ENCODE peak calls at places on chromosomes 6 and 20, in nine cellular contexts. D is islet precursor cell, B is HS-5, O is left cardiac atrium, R is H9, L is coronary artery, P is iPS-NIHi11, Y is RCC 7860, N is AG10803. G is an unnamed sample.
A peak's percentile ranks its signal among the peaks of the same experiment; 100 is the strongest.

GRCh38 chr6:161168281-161168891 is 105.5 kb downstream of the AGPAT4 start:
- DNase-seq in D (no peak), B (peak; percentile 95), O (no peak), R (peak; percentile 45), L (no peak), P (peak; percentile 42), Y (peak; percentile 96), N (peak; percentile 94), G (peak; percentile 75)

GRCh38 chr6:24193364-24193763 is 67.3 kb downstream of the NRSN1 start:
- DNase-seq in D (no peak), B (no peak), O (no peak), R (no peak), L (no peak), P (no peak), Y (no peak), N (no peak), G (no peak)

GRCh38 chr6:82160255-82160990 is 87.1 kb downstream of the IBTK start:
- DNase-seq in D (no peak), B (no peak), O (no peak), R (no peak), L (no peak), P (no peak), Y (no peak), N (no peak), G (no peak)

GRCh38 chr6:29626948-29627761 is 5.8 kb downstream of the GABBR1 start:
- DNase-seq in D (no peak), B (no peak), O (peak; percentile 35), R (no peak), L (no peak), P (no peak), Y (no peak), N (no peak), G (peak; percentile 58)

GRCh38 chr6:87333591-87334181 is 4.6 kb upstream of the GJB7 start:
- DNase-seq in D (no peak), B (no peak), O (no peak), R (no peak), L (no peak), P (no peak), Y (no peak), N (peak; percentile 53), G (no peak)

GRCh38 chr6:85483041-85483700 is 33.3 kb downstream of the NT5E start:
- DNase-seq in D (peak; percentile 83), B (no peak), O (peak; percentile 76), R (peak; percentile 78), L (peak; percentile 91), P (peak; percentile 82), Y (peak; percentile 42), N (peak; percentile 75), G (peak; percentile 63)

GRCh38 chr6:57247603-57248002 is 25.5 kb upstream of the RAB23 start:
- DNase-seq in D (no peak), B (no peak), O (no peak), R (no peak), L (no peak), P (no peak), Y (no peak), N (no peak), G (no peak)

GRCh38 chr6:83846291-83846690 is 6.9 kb upstream of the RIPPLY2 start:
- DNase-seq in D (no peak), B (no peak), O (no peak), R (no peak), L (no peak), P (no peak), Y (no peak), N (no peak), G (no peak)

GRCh38 chr20:33188421-33188820 is 20.5 kb downstream of the BPIFA2 start:
- DNase-seq in D (no peak), B (no peak), O (no peak), R (no peak), L (no peak), P (no peak), Y (no peak), N (no peak), G (no peak)

GRCh38 chr20:19583532-19584175 is 174.4 kb upstream of the RIN2 start:
- DNase-seq in D (peak; percentile 94), B (no peak), O (peak; percentile 43), R (peak; percentile 91), L (peak; percentile 72), P (peak; percentile 90), Y (no peak), N (peak; percentile 59), G (peak; percentile 87)

GRCh38 chr6:75103411-75103810 is 102.4 kb downstream of the COL12A1 start:
- DNase-seq in D (no peak), B (no peak), O (no peak), R (no peak), L (no peak), P (no peak), Y (no peak), N (no peak), G (no peak)

GRCh38 chr6:113149511-113149910 is 707.6 kb upstream of the MARCKS start:
- DNase-seq in D (no peak), B (no peak), O (no peak), R (no peak), L (no peak), P (no peak), Y (no peak), N (peak; percentile 32), G (no peak)

GRCh38 chr6:41446907-41447545 is 99.2 kb upstream of the FOXP4 start:
- DNase-seq in D (no peak), B (no peak), O (no peak), R (no peak), L (no peak), P (no peak), Y (no peak), N (no peak), G (no peak)

GRCh38 chr20:48128436-48128835 is 343.2 kb upstream of the SULF2 start:
- DNase-seq in D (no peak), B (no peak), O (no peak), R (no peak), L (no peak), P (no peak), Y (no peak), N (peak; percentile 49), G (no peak)

GRCh38 chr20:38230957-38231785 is 29.4 kb downstream of the KIAA1755 start:
- DNase-seq in D (no peak), B (no peak), O (peak; percentile 14), R (no peak), L (no peak), P (no peak), Y (peak; percentile 23), N (no peak), G (no peak)

GRCh38 chr6:169452117-169452868 is 198.6 kb upstream of the THBS2 start:
- DNase-seq in D (no peak), B (no peak), O (peak; percentile 85), R (no peak), L (peak; percentile 92), P (peak; percentile 2), Y (peak; percentile 28), N (peak; percentile 94), G (no peak)

GRCh38 chr6:161635975-161636374 is 362.1 kb upstream of the AGPAT4 start:
- DNase-seq in D (no peak), B (no peak), O (no peak), R (no peak), L (no peak), P (no peak), Y (no peak), N (no peak), G (no peak)

GRCh38 chr6:159988983-159989454 is 20.1 kb downstream of the IGF2R start:
- DNase-seq in D (peak; percentile 58), B (no peak), O (no peak), R (no peak), L (no peak), P (no peak), Y (peak; percentile 64), N (peak; percentile 24), G (no peak)

GRCh38 chr6:136547336-136547735 is 2.9 kb downstream of the MAP7 start:
- DNase-seq in D (no peak), B (no peak), O (no peak), R (no peak), L (no peak), P (no peak), Y (peak; percentile 48), N (peak; percentile 61), G (peak; percentile 43)

GRCh38 chr20:40962733-40963504 is 65.7 kb upstream of the TOP1 start:
- DNase-seq in D (peak; percentile 90), B (no peak), O (peak; percentile 67), R (peak; percentile 87), L (peak; percentile 82), P (peak; percentile 89), Y (peak; percentile 46), N (peak; percentile 43), G (peak; percentile 81)

GRCh38 chr6:22448311-22448711 is 121.1 kb upstream of the HDGFL1 start:
- DNase-seq in D (peak; percentile 60), B (no peak), O (no peak), R (no peak), L (no peak), P (peak; percentile 30), Y (no peak), N (no peak), G (peak; percentile 63)

GRCh38 chr6:34934516-34934915 is 45.5 kb downstream of the ANKS1A start:
- DNase-seq in D (no peak), B (no peak), O (peak; percentile 90), R (no peak), L (peak; percentile 81), P (no peak), Y (no peak), N (peak; percentile 26), G (no peak)

GRCh38 chr20:37202267-37202943 is 23.1 kb upstream of the MROH8 start:
- DNase-seq in D (peak; percentile 78), B (peak; percentile 99), O (no peak), R (no peak), L (no peak), P (peak; percentile 65), Y (peak; percentile 96), N (peak; percentile 98), G (peak; percentile 53)

GRCh38 chr6:105162377-105162776 is 17.4 kb downstream of the POPDC3 start:
- DNase-seq in D (no peak), B (no peak), O (no peak), R (no peak), L (no peak), P (no peak), Y (no peak), N (no peak), G (no peak)

GRCh38 chr20:3716195-3716834 is 3.9 kb upstream of the SIGLEC1 start:
- DNase-seq in D (peak; percentile 88), B (no peak), O (no peak), R (peak; percentile 79), L (no peak), P (peak; percentile 77), Y (peak; percentile 18), N (peak; percentile 41), G (peak; percentile 76)

GRCh38 chr6:134714679-134715078 is 235.2 kb downstream of the ALDH8A1 start:
- DNase-seq in D (no peak), B (no peak), O (no peak), R (no peak), L (no peak), P (no peak), Y (peak; percentile 34), N (no peak), G (no peak)

GRCh38 chr6:32327103-32327502 is 44.6 kb downstream of the TSBP1 start:
- DNase-seq in D (no peak), B (no peak), O (no peak), R (no peak), L (no peak), P (no peak), Y (no peak), N (no peak), G (no peak)